ENCODE peak calls at places on chromosomes 3 and 15, in seven cellular contexts. One of them, this sample, is unnamed.

GRCh38 chr3:155744091-155744625 is 713 bp downstream of the PLCH1 start:
- DNase-seq in neural progenitor cell: peak; percentile 93
- DNase-seq in HCT116: peak; percentile 27
- DNase-seq in GM23248: peak; percentile 59
- DNase-seq in SK-N-SH: peak; percentile 93
- DNase-seq in PC-3: peak; percentile 76
- DNase-seq in GM23338: peak; percentile 86
- DNase-seq in this sample: peak; percentile 81

GRCh38 chr3:47057212-47057671 is 77.8 kb downstream of the NBEAL2 start:
- DNase-seq in neural progenitor cell: no peak
- DNase-seq in HCT116: no peak
- DNase-seq in GM23248: peak; percentile 58
- DNase-seq in SK-N-SH: no peak
- DNase-seq in PC-3: no peak
- DNase-seq in GM23338: no peak
- DNase-seq in this sample: no peak

GRCh38 chr3:50572801-50573371 is 3.6 kb downstream of the HEMK1 start:
- DNase-seq in neural progenitor cell: no peak
- DNase-seq in HCT116: no peak
- DNase-seq in GM23248: no peak
- DNase-seq in SK-N-SH: no peak
- DNase-seq in PC-3: no peak
- DNase-seq in GM23338: no peak
- DNase-seq in this sample: no peak

GRCh38 chr15:38069001-38069400 is 134.6 kb downstream of the TMCO5A start:
- DNase-seq in neural progenitor cell: peak; percentile 33
- DNase-seq in HCT116: no peak
- DNase-seq in GM23248: peak; percentile 89
- DNase-seq in SK-N-SH: peak; percentile 63
- DNase-seq in PC-3: peak; percentile 87
- DNase-seq in GM23338: no peak
- DNase-seq in this sample: peak; percentile 76

GRCh38 chr3:182259579-182259978 is 533.7 kb upstream of the ATP11B start:
- DNase-seq in neural progenitor cell: peak; percentile 63
- DNase-seq in HCT116: no peak
- DNase-seq in GM23248: peak; percentile 9
- DNase-seq in SK-N-SH: peak; percentile 15
- DNase-seq in PC-3: no peak
- DNase-seq in GM23338: peak; percentile 58
- DNase-seq in this sample: no peak

GRCh38 chr3:88954853-88955252 is 152.6 kb upstream of the EPHA3 start:
- DNase-seq in neural progenitor cell: no peak
- DNase-seq in HCT116: no peak
- DNase-seq in GM23248: no peak
- DNase-seq in SK-N-SH: no peak
- DNase-seq in PC-3: no peak
- DNase-seq in GM23338: no peak
- DNase-seq in this sample: no peak

GRCh38 chr3:89571298-89571697 is 463.9 kb downstream of the EPHA3 start:
- DNase-seq in neural progenitor cell: no peak
- DNase-seq in HCT116: no peak
- DNase-seq in GM23248: no peak
- DNase-seq in SK-N-SH: no peak
- DNase-seq in PC-3: no peak
- DNase-seq in GM23338: no peak
- DNase-seq in this sample: no peak

GRCh38 chr15:90087454-90088154 is 14.7 kb downstream of the IDH2 start:
- DNase-seq in neural progenitor cell: no peak
- DNase-seq in HCT116: no peak
- DNase-seq in GM23248: peak; percentile 51
- DNase-seq in SK-N-SH: peak; percentile 77
- DNase-seq in PC-3: peak; percentile 48
- DNase-seq in GM23338: peak; percentile 58
- DNase-seq in this sample: no peak

GRCh38 chr3:82133070-82133606 is 371.7 kb upstream of the GBE1 start:
- DNase-seq in neural progenitor cell: peak; percentile 68
- DNase-seq in HCT116: peak; percentile 35
- DNase-seq in GM23248: peak; percentile 77
- DNase-seq in SK-N-SH: peak; percentile 50
- DNase-seq in PC-3: peak; percentile 66
- DNase-seq in GM23338: peak; percentile 78
- DNase-seq in this sample: peak; percentile 76

GRCh38 chr3:123104550-123104949 is 37.7 kb downstream of the PDIA5 start:
- DNase-seq in neural progenitor cell: no peak
- DNase-seq in HCT116: no peak
- DNase-seq in GM23248: peak; percentile 93
- DNase-seq in SK-N-SH: peak; percentile 63
- DNase-seq in PC-3: peak; percentile 44
- DNase-seq in GM23338: no peak
- DNase-seq in this sample: peak; percentile 59

GRCh38 chr15:48644498-48644826 is 1.0 kb downstream of the FBN1 start:
- DNase-seq in neural progenitor cell: no peak
- DNase-seq in HCT116: no peak
- DNase-seq in GM23248: peak; percentile 65
- DNase-seq in SK-N-SH: no peak
- DNase-seq in PC-3: peak; percentile 24
- DNase-seq in GM23338: no peak
- DNase-seq in this sample: no peak

GRCh38 chr3:132723024-132723462 is 834 bp upstream of the NPHP3 start:
- DNase-seq in neural progenitor cell: no peak
- DNase-seq in HCT116: no peak
- DNase-seq in GM23248: peak; percentile 81
- DNase-seq in SK-N-SH: no peak
- DNase-seq in PC-3: no peak
- DNase-seq in GM23338: no peak
- DNase-seq in this sample: no peak

GRCh38 chr15:90895571-90896117 is 7.5 kb upstream of the MAN2A2 start:
- DNase-seq in neural progenitor cell: peak; percentile 26
- DNase-seq in HCT116: no peak
- DNase-seq in GM23248: peak; percentile 28
- DNase-seq in SK-N-SH: peak; percentile 86
- DNase-seq in PC-3: no peak
- DNase-seq in GM23338: peak; percentile 71
- DNase-seq in this sample: no peak

GRCh38 chr3:3429841-3430240 is 250.3 kb upstream of the CRBN start:
- DNase-seq in neural progenitor cell: no peak
- DNase-seq in HCT116: no peak
- DNase-seq in GM23248: no peak
- DNase-seq in SK-N-SH: no peak
- DNase-seq in PC-3: no peak
- DNase-seq in GM23338: no peak
- DNase-seq in this sample: no peak

GRCh38 chr15:67013696-67014095 is 51.7 kb upstream of the SMAD3 start:
- DNase-seq in neural progenitor cell: peak; percentile 75
- DNase-seq in HCT116: no peak
- DNase-seq in GM23248: no peak
- DNase-seq in SK-N-SH: no peak
- DNase-seq in PC-3: no peak
- DNase-seq in GM23338: peak; percentile 87
- DNase-seq in this sample: no peak

GRCh38 chr15:96146711-96147110 is 183.8 kb upstream of the NR2F2 start:
- DNase-seq in neural progenitor cell: no peak
- DNase-seq in HCT116: no peak
- DNase-seq in GM23248: peak; percentile 6
- DNase-seq in SK-N-SH: no peak
- DNase-seq in PC-3: no peak
- DNase-seq in GM23338: no peak
- DNase-seq in this sample: no peak

GRCh38 chr3:140545756-140546155 is 132.1 kb upstream of the TRIM42 start:
- DNase-seq in neural progenitor cell: no peak
- DNase-seq in HCT116: no peak
- DNase-seq in GM23248: no peak
- DNase-seq in SK-N-SH: no peak
- DNase-seq in PC-3: no peak
- DNase-seq in GM23338: no peak
- DNase-seq in this sample: no peak

GRCh38 chr3:25143356-25143704 is 284.7 kb upstream of the RARB start:
- DNase-seq in neural progenitor cell: no peak
- DNase-seq in HCT116: no peak
- DNase-seq in GM23248: no peak
- DNase-seq in SK-N-SH: no peak
- DNase-seq in PC-3: no peak
- DNase-seq in GM23338: peak; percentile 17
- DNase-seq in this sample: no peak
- TF ChIP-seq EZH2phosphoT487 in neural progenitor cell: no peak
- TF ChIP-seq EZH2phosphoT487 in HCT116: no peak
- TF ChIP-seq EZH2phosphoT487 in GM23248: no peak
- TF ChIP-seq EZH2phosphoT487 in SK-N-SH: no peak
- TF ChIP-seq EZH2phosphoT487 in PC-3: no peak
- TF ChIP-seq EZH2phosphoT487 in GM23338: no peak
- TF ChIP-seq EZH2phosphoT487 in this sample: no peak

GRCh38 chr3:194098036-194098871 is 37.7 kb upstream of the HES1 start:
- DNase-seq in neural progenitor cell: peak; percentile 50
- DNase-seq in HCT116: no peak
- DNase-seq in GM23248: no peak
- DNase-seq in SK-N-SH: peak; percentile 62
- DNase-seq in PC-3: no peak
- DNase-seq in GM23338: no peak
- DNase-seq in this sample: no peak
- H3K4me1 ChIP-seq in neural progenitor cell: peaks cover 29% of the 10 kb centered on the region
- H3K4me1 ChIP-seq in HCT116: peaks cover 16% of the 10 kb centered on the region
- H3K4me1 ChIP-seq in GM23248: peaks cover 3% of the 10 kb centered on the region
- H3K4me1 ChIP-seq in SK-N-SH: no peaks in the 10 kb centered on the region
- H3K4me1 ChIP-seq in PC-3: peaks cover 28% of the 10 kb centered on the region
- H3K4me1 ChIP-seq in GM23338: peaks cover 5% of the 10 kb centered on the region
- H3K4me1 ChIP-seq in this sample: peaks cover 25% of the 10 kb centered on the region

DNA sequence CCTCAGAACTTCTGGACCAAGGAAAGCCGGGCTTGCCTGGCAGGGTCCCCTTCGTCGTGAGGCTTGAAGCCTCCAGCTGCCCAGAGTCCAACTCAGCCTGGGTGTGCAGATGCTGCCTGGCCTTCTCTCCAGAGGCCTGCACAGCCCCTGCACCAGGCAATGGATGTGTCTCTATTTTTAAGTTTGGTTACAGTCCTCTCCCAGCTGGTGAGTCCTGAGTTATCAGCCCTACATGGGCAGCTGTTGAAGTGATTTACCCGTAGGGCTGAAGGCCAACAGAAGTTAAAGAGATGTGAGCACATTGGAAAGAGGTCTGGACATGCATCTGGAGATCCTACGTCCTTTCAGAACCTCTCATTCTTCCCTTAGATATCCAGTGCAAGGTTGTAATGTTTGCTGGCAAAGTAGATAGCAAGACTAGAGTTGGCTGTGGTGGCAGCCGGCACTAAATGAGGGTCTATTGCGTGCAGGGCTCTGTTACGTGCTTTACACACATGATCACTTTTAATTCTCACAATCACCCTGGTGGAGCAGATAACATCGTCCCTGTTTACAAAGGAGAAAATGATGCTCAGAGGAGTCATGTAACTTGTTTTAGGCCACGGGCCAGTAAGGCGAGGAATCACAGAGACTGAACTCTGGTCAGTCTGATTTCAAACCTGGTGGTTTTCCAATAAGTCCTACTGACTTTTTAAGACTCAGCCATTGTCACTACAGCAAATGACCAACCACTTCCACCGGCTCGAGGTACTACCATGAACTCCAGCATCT is 9.9 kb downstream of the FYCO1 start:
- DNase-seq in neural progenitor cell: no peak
- DNase-seq in HCT116: no peak
- DNase-seq in GM23248: peak; percentile 75
- DNase-seq in SK-N-SH: no peak
- DNase-seq in PC-3: no peak
- DNase-seq in GM23338: no peak
- DNase-seq in this sample: no peak
- H3K4me2 ChIP-seq in neural progenitor cell: no peak overlapping the region
- H3K4me2 ChIP-seq in HCT116: no peak overlapping the region
- H3K4me2 ChIP-seq in GM23248: peak overlapping the region; percentile 52
- H3K4me2 ChIP-seq in SK-N-SH: peak overlapping the region; percentile 55
- H3K4me2 ChIP-seq in PC-3: peak overlapping the region; percentile 61
- H3K4me2 ChIP-seq in GM23338: no peak overlapping the region
- H3K4me2 ChIP-seq in this sample: peak overlapping the region; percentile 25

DNA sequence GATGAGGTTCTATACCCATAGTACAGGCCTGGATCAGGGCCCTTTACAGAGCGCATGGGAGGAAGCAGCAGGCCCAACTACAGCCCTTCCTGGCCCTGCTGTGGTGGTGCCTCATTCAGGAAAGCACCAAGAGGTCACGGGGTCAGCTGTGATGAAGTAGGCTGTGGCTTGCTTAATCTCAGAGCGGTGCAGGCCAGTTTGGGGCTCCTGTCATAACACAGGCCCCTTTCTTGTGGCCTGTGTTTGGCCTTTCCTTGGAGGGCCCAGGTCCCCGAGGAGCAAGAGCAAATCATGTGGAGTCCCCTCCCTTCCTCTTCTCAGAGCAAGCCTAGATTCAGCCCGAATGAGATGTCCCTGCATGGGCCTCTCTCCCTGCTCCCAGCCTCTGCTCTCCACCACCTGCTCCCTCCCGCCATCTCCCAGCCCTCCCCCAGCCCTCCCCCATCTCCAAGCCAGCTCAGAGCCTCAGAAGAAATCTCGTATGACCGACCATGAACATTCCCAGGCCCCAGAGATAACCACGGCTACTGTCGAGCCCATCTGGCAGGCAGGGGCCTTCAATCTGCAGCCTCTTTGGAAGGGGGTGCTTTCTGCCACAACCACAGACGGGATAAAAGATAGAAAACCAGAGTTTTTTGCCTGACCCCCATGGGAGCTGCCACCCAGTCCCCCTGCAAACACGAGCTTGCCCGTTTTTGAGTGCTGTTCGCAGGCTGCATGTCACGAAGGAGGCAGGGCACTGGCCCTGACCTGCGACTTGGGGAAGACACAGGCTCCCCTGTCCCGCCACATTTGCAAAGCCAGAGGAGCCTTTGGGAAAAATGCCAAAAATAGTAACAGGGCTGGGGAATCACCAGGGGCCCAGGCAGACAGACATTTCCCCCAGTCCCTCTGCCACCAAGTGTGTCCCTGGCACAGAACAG is 32.3 kb upstream of the DUSP7 start:
- DNase-seq in neural progenitor cell: peak; percentile 37
- DNase-seq in HCT116: no peak
- DNase-seq in GM23248: peak; percentile 57
- DNase-seq in SK-N-SH: peak; percentile 51
- DNase-seq in PC-3: no peak
- DNase-seq in GM23338: no peak
- DNase-seq in this sample: peak; percentile 38
- TF ChIP-seq EZH2phosphoT487 in neural progenitor cell: no peak
- TF ChIP-seq EZH2phosphoT487 in HCT116: no peak
- TF ChIP-seq EZH2phosphoT487 in GM23248: no peak
- TF ChIP-seq EZH2phosphoT487 in SK-N-SH: no peak
- TF ChIP-seq EZH2phosphoT487 in PC-3: no peak
- TF ChIP-seq EZH2phosphoT487 in GM23338: no peak
- TF ChIP-seq EZH2phosphoT487 in this sample: no peak

DNA sequence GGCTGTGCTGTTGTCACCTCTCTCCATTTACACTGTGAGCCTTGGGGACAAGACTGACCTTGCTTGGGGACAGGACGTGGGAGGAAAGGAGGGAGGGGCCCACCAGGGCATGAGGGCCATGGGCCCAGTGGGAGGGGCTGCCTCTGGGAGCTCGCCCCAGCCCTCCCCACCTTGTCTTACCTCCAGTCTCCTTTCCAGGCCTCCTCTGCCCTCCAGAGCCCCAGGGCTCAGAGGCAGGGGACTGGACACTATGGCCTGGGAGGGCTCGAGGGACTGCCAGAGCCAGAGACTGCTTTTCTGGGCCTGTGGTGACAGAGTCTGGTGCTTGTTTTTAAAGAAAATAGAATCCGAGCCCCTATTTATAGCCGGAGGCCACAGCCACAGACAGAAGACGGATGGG is 10.2 kb downstream of the CSPG4 start:
- DNase-seq in neural progenitor cell: no peak
- DNase-seq in HCT116: no peak
- DNase-seq in GM23248: no peak
- DNase-seq in SK-N-SH: no peak
- DNase-seq in PC-3: no peak
- DNase-seq in GM23338: no peak
- DNase-seq in this sample: no peak
- H3K4me1 ChIP-seq in neural progenitor cell: no peaks in the 10 kb centered on the region
- H3K4me1 ChIP-seq in HCT116: peaks cover 11% of the 10 kb centered on the region
- H3K4me1 ChIP-seq in GM23248: peaks cover 22% of the 10 kb centered on the region
- H3K4me1 ChIP-seq in SK-N-SH: peaks cover 26% of the 10 kb centered on the region
- H3K4me1 ChIP-seq in PC-3: peaks cover 13% of the 10 kb centered on the region
- H3K4me1 ChIP-seq in GM23338: no peaks in the 10 kb centered on the region
- H3K4me1 ChIP-seq in this sample: peaks cover 12% of the 10 kb centered on the region

GRCh38 chr3:20137642-20138041 is 48.4 kb downstream of the SGO1 start:
- DNase-seq in neural progenitor cell: peak; percentile 9
- DNase-seq in HCT116: no peak
- DNase-seq in GM23248: no peak
- DNase-seq in SK-N-SH: no peak
- DNase-seq in PC-3: no peak
- DNase-seq in GM23338: no peak
- DNase-seq in this sample: no peak
- H3K4me2 ChIP-seq in neural progenitor cell: no peak overlapping the region
- H3K4me2 ChIP-seq in HCT116: no peak overlapping the region
- H3K4me2 ChIP-seq in GM23248: no peak overlapping the region
- H3K4me2 ChIP-seq in SK-N-SH: no peak overlapping the region
- H3K4me2 ChIP-seq in PC-3: no peak overlapping the region
- H3K4me2 ChIP-seq in GM23338: no peak overlapping the region
- H3K4me2 ChIP-seq in this sample: no peak overlapping the region

This sample was measured in hepatocyte.